ENCODE peak calls at places on chromosomes 16 and 17, in five cellular contexts. J is neural progenitor cell; Z is iris pigment epithelial cell; D is stimulated activated CD4-positive, alpha-beta T cell treated with anti-CD3 and anti-CD28 coated beads, TNF-alpha, amount 100 ng/mL, for 4 hours; V is SW480. L is an unnamed sample.

GRCh38 chr17:66956941-66957340 is 7.6 kb upstream of the CACNG4 start:
- DNase-seq in Z (no peak), D (no peak), J (no peak), V (no peak), L (no peak)

GRCh38 chr16:49487746-49488145 is 114.1 kb downstream of the C16orf78 start:
- DNase-seq in V (no peak), Z (no peak), D (no peak), J (no peak), L (no peak)

GRCh38 chr17:75589919-75590303 is 2.3 kb downstream of the MYO15B start:
- DNase-seq in V (no peak), D (no peak), J (no peak), Z (no peak), L (no peak)

GRCh38 chr16:67304006-67304405 is 22.5 kb downstream of the KCTD19 start:
- DNase-seq in D (no peak), Z (no peak), J (no peak), V (peak; percentile 39), L (no peak)

GRCh38 chr17:53193044-53193443 is 629.7 kb upstream of the KIF2B start:
- DNase-seq in J (no peak), Z (no peak), D (no peak), V (no peak), L (no peak)

GRCh38 chr16:27436065-27436464 is 34.1 kb downstream of the IL21R start:
- DNase-seq in Z (no peak), J (no peak), V (no peak), D (no peak), L (peak; percentile 15)

GRCh38 chr16:11585460-11586374 is 1.0 kb downstream of the LITAF start:
- DNase-seq in Z (no peak), J (no peak), D (no peak), V (no peak), L (no peak)

GRCh38 chr16:7086842-7087616 is 245.6 kb upstream of the RBFOX1 start:
- DNase-seq in D (no peak), V (peak; percentile 29), J (peak; percentile 81), Z (peak; percentile 0), L (peak; percentile 92)

GRCh38 chr16:51407199-51407598 is 256.1 kb upstream of the SALL1 start:
- DNase-seq in D (no peak), V (peak; percentile 83), J (no peak), Z (no peak), L (no peak)

GRCh38 chr17:13393841-13394710 is 207.7 kb downstream of the HS3ST3A1 start:
- DNase-seq in D (no peak), V (no peak), Z (peak; percentile 96), J (no peak), L (no peak)

GRCh38 chr17:61700252-61700651 is 109.2 kb upstream of the NACA2 start:
- DNase-seq in D (no peak), Z (no peak), J (no peak), V (no peak), L (no peak)

GRCh38 chr16:84819644-84820304 is at the start of gene CRISPLD2:
- DNase-seq in D (peak; percentile 81), J (peak; percentile 98), Z (peak; percentile 89), V (peak; percentile 86), L (peak; percentile 98)

GRCh38 chr16:87713469-87714229 is 52.1 kb downstream of the KLHDC4 start:
- DNase-seq in D (peak; percentile 30), Z (no peak), J (no peak), V (no peak), L (no peak)

GRCh38 chr17:75872434-75873351 is 5.7 kb downstream of the TRIM47 start:
- DNase-seq in J (no peak), Z (peak; percentile 83), V (peak; percentile 80), D (no peak), L (peak; percentile 76)

GRCh38 chr16:9103546-9103945 is 12.1 kb downstream of the HAPSTR1 start:
- DNase-seq in J (no peak), Z (no peak), V (no peak), D (no peak), L (no peak)

GRCh38 chr17:74212262-74212912 is 984 bp upstream of the TTYH2 start:
- DNase-seq in V (no peak), Z (peak; percentile 45), J (peak; percentile 34), D (no peak), L (peak; percentile 88)

GRCh38 chr16:18804540-18804939 is 3.2 kb upstream of the ARL6IP1 start:
- DNase-seq in Z (no peak), J (peak; percentile 47), D (no peak), V (no peak), L (peak; percentile 71)

GRCh38 chr16:87762071-87762571 is 3.7 kb downstream of the KLHDC4 start:
- DNase-seq in Z (no peak), D (no peak), V (no peak), J (no peak), L (no peak)

GRCh38 chr16:17483266-17483864 is 12.6 kb upstream of the XYLT1 start:
- DNase-seq in D (no peak), J (no peak), V (no peak), Z (no peak), L (no peak)

GRCh38 chr17:39002991-39003715 is 36.0 kb upstream of the FBXO47 start:
- DNase-seq in J (no peak), D (peak; percentile 26), Z (peak; percentile 67), V (no peak), L (no peak)

GRCh38 chr17:76909971-76910760 is 42.0 kb downstream of the MGAT5B start:
- DNase-seq in D (no peak), J (peak; percentile 91), Z (peak; percentile 36), V (peak; percentile 31), L (peak; percentile 98)

GRCh38 chr16:21990381-21990944 is 10.5 kb downstream of the PDZD9 start:
- DNase-seq in J (no peak), Z (no peak), V (no peak), D (no peak), L (no peak)

GRCh38 chr17:42380935-42381334 is 7.3 kb downstream of the STAT3 start:
- DNase-seq in V (no peak), J (no peak), D (no peak), Z (no peak), L (no peak)

GRCh38 chr16:19085679-19086200 is 18.3 kb downstream of the COQ7 start:
- DNase-seq in J (no peak), Z (peak; percentile 56), D (no peak), V (no peak), L (no peak)

GRCh38 chr17:17681187-17681743 is at the start of gene RAI1:
- DNase-seq in V (peak; percentile 79), J (peak; percentile 90), D (peak; percentile 58), Z (peak; percentile 87), L (peak; percentile 91)

GRCh38 chr16:87582221-87582965 is 19.9 kb upstream of the JPH3 start:
- DNase-seq in Z (peak; percentile 75), V (no peak), J (peak; percentile 35), D (no peak), L (no peak)

GRCh38 chr17:76725580-76726230 is 701 bp downstream of the JMJD6 start:
- DNase-seq in D (peak; percentile 38), V (peak; percentile 68), J (no peak), Z (peak; percentile 45), L (no peak)

GRCh38 chr17:13306310-13306962 is 288.6 kb upstream of the ELAC2 start:
- DNase-seq in V (peak; percentile 77), J (peak; percentile 75), D (no peak), Z (peak; percentile 94), L (peak; percentile 78)

GRCh38 chr17:78748048-78748729 is 33.9 kb downstream of the CYTH1 start:
- DNase-seq in Z (no peak), J (no peak), D (no peak), V (no peak), L (no peak)

GRCh38 chr17:17872468-17873345 is 35.9 kb upstream of the SREBF1 start:
- DNase-seq in Z (peak; percentile 10), V (no peak), J (no peak), D (no peak), L (peak; percentile 44)

GRCh38 chr17:83170571-83171260 is 91.3 kb downstream of the METRNL start:
- DNase-seq in D (no peak), Z (no peak), V (no peak), J (no peak), L (peak; percentile 48)

GRCh38 chr16:15643453-15644305 is 725 bp upstream of the MARF1 start:
- DNase-seq in D (no peak), Z (peak; percentile 44), V (peak; percentile 79), J (no peak), L (peak; percentile 47)

GRCh38 chr17:17774009-17774881 is 62.5 kb downstream of the SREBF1 start:
- DNase-seq in Z (no peak), J (no peak), D (no peak), V (peak; percentile 31), L (no peak)

L was measured in endodermal cell.